ENCODE peak calls at places on chromosomes 6 and 20, in ten cellular contexts. One of them, this sample, is unnamed.

GRCh38 chr20:53839423-53840176 is 230.8 kb downstream of the BCAS1 start:
- DNase-seq in CD4-positive, alpha-beta T cell: peak; percentile 48
- DNase-seq in suprapubic skin: no peak
- DNase-seq in astrocyte: no peak
- DNase-seq in ovary: no peak
- DNase-seq in endodermal cell: no peak
- DNase-seq in A549: no peak
- DNase-seq in psoas muscle: no peak
- DNase-seq in SK-N-SH: no peak
- DNase-seq in IMR-90: no peak
- DNase-seq in this sample: no peak

GRCh38 chr6:13561624-13562267 is 12.7 kb upstream of the SIRT5 start:
- DNase-seq in suprapubic skin: no peak
- DNase-seq in IMR-90: no peak
- DNase-seq in psoas muscle: no peak
- DNase-seq in endodermal cell: no peak
- DNase-seq in astrocyte: no peak
- DNase-seq in ovary: no peak
- DNase-seq in SK-N-SH: no peak
- DNase-seq in CD4-positive, alpha-beta T cell: no peak
- DNase-seq in A549: no peak
- DNase-seq in this sample: no peak

GRCh38 chr6:41836660-41837052 is 49.2 kb downstream of the TOMM6 start:
- DNase-seq in ovary: no peak
- DNase-seq in suprapubic skin: no peak
- DNase-seq in IMR-90: peak; percentile 34
- DNase-seq in psoas muscle: no peak
- DNase-seq in astrocyte: no peak
- DNase-seq in SK-N-SH: no peak
- DNase-seq in CD4-positive, alpha-beta T cell: no peak
- DNase-seq in endodermal cell: no peak
- DNase-seq in A549: no peak
- DNase-seq in this sample: no peak

GRCh38 chr20:32285621-32286334 is 8.3 kb downstream of the KIF3B start:
- DNase-seq in astrocyte: peak; percentile 34
- DNase-seq in suprapubic skin: no peak
- DNase-seq in SK-N-SH: no peak
- DNase-seq in ovary: no peak
- DNase-seq in endodermal cell: no peak
- DNase-seq in psoas muscle: no peak
- DNase-seq in IMR-90: peak; percentile 10
- DNase-seq in CD4-positive, alpha-beta T cell: peak; percentile 3
- DNase-seq in A549: peak; percentile 25
- DNase-seq in this sample: no peak

GRCh38 chr20:1894951-1895673 is at the start of gene SIRPA:
- DNase-seq in endodermal cell: peak; percentile 79
- DNase-seq in SK-N-SH: peak; percentile 91
- DNase-seq in astrocyte: peak; percentile 55
- DNase-seq in A549: peak; percentile 43
- DNase-seq in CD4-positive, alpha-beta T cell: no peak
- DNase-seq in IMR-90: peak; percentile 64
- DNase-seq in psoas muscle: peak; percentile 77
- DNase-seq in suprapubic skin: no peak
- DNase-seq in ovary: peak; percentile 77
- DNase-seq in this sample: peak; percentile 67

GRCh38 chr6:40936810-40937209 is 102.2 kb downstream of the UNC5CL start:
- DNase-seq in astrocyte: peak; percentile 93
- DNase-seq in A549: peak; percentile 67
- DNase-seq in CD4-positive, alpha-beta T cell: no peak
- DNase-seq in psoas muscle: no peak
- DNase-seq in endodermal cell: no peak
- DNase-seq in ovary: no peak
- DNase-seq in SK-N-SH: no peak
- DNase-seq in suprapubic skin: no peak
- DNase-seq in IMR-90: peak; percentile 95
- DNase-seq in this sample: no peak

GRCh38 chr6:152063170-152063921 is 255.9 kb downstream of the ESR1 start:
- DNase-seq in endodermal cell: no peak
- DNase-seq in ovary: peak; percentile 29
- DNase-seq in astrocyte: peak; percentile 38
- DNase-seq in IMR-90: no peak
- DNase-seq in suprapubic skin: no peak
- DNase-seq in A549: no peak
- DNase-seq in psoas muscle: no peak
- DNase-seq in CD4-positive, alpha-beta T cell: no peak
- DNase-seq in SK-N-SH: no peak
- DNase-seq in this sample: no peak

GRCh38 chr6:107515955-107516354 is 26.0 kb downstream of the SOBP start:
- DNase-seq in A549: no peak
- DNase-seq in astrocyte: no peak
- DNase-seq in CD4-positive, alpha-beta T cell: no peak
- DNase-seq in endodermal cell: no peak
- DNase-seq in ovary: no peak
- DNase-seq in SK-N-SH: no peak
- DNase-seq in psoas muscle: no peak
- DNase-seq in suprapubic skin: no peak
- DNase-seq in IMR-90: no peak
- DNase-seq in this sample: no peak

GRCh38 chr6:39821014-39821738 is 29.0 kb downstream of the DAAM2 start:
- DNase-seq in psoas muscle: no peak
- DNase-seq in astrocyte: no peak
- DNase-seq in A549: no peak
- DNase-seq in ovary: no peak
- DNase-seq in IMR-90: no peak
- DNase-seq in endodermal cell: peak; percentile 57
- DNase-seq in suprapubic skin: no peak
- DNase-seq in SK-N-SH: no peak
- DNase-seq in CD4-positive, alpha-beta T cell: no peak
- DNase-seq in this sample: no peak

GRCh38 chr6:39819676-39820075 is 27.5 kb downstream of the DAAM2 start:
- DNase-seq in astrocyte: no peak
- DNase-seq in endodermal cell: no peak
- DNase-seq in SK-N-SH: no peak
- DNase-seq in A549: no peak
- DNase-seq in psoas muscle: no peak
- DNase-seq in ovary: no peak
- DNase-seq in suprapubic skin: no peak
- DNase-seq in IMR-90: no peak
- DNase-seq in CD4-positive, alpha-beta T cell: no peak
- DNase-seq in this sample: no peak

GRCh38 chr6:39823187-39823815 is 31.1 kb downstream of the DAAM2 start:
- DNase-seq in suprapubic skin: no peak
- DNase-seq in psoas muscle: peak; percentile 65
- DNase-seq in ovary: peak; percentile 56
- DNase-seq in astrocyte: no peak
- DNase-seq in A549: no peak
- DNase-seq in IMR-90: no peak
- DNase-seq in SK-N-SH: no peak
- DNase-seq in endodermal cell: no peak
- DNase-seq in CD4-positive, alpha-beta T cell: no peak
- DNase-seq in this sample: peak; percentile 46

GRCh38 chr6:39820553-39820952 is 28.4 kb downstream of the DAAM2 start:
- DNase-seq in ovary: no peak
- DNase-seq in A549: no peak
- DNase-seq in CD4-positive, alpha-beta T cell: no peak
- DNase-seq in SK-N-SH: no peak
- DNase-seq in endodermal cell: no peak
- DNase-seq in psoas muscle: no peak
- DNase-seq in suprapubic skin: no peak
- DNase-seq in astrocyte: no peak
- DNase-seq in IMR-90: no peak
- DNase-seq in this sample: no peak

DNA sequence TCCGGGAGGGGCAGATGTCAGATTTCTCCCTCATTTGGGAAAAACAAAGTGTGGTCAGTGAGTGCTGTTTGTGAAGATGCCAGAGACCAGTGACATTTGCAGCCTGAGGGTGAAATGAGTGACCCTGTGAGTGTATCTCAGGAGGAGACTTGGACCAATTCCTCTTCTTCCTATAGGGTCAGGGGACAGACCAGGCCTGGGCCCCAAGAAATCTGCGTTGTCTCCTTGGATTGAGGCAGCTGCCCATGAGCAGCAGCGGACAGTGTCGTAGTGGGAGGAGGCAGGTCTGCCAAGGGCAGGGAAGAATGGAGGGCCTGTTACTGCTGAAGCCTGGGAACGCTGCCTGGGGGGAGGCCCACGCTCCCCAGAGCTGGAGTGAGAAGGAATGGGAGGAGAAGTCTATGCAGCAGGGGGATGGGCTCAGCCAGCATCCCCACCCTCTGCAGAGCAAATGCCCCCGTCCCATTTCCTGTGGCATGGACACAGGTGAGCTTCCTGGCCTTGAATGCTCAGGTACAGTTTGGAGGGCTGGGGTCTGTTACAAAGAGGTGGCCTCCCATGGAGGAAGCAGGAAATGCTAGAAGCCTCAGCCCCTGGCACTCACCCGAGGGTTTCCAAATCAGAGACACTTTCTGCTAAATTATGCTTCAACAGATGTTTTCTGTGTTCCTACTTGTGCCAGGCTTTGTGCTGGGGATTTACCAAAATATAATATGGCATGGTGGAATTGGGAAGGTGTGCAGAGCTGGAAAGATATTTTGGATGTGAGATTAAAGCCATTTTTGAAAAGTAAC is 29.8 kb downstream of the DAAM2 start:
- DNase-seq in IMR-90: no peak
- DNase-seq in suprapubic skin: no peak
- DNase-seq in A549: no peak
- DNase-seq in psoas muscle: no peak
- DNase-seq in CD4-positive, alpha-beta T cell: no peak
- DNase-seq in endodermal cell: peak; percentile 59
- DNase-seq in SK-N-SH: no peak
- DNase-seq in ovary: peak; percentile 65
- DNase-seq in astrocyte: no peak
- DNase-seq in this sample: peak; percentile 61
- H3K27ac ChIP-seq in IMR-90: no peak overlapping the region
- H3K27ac ChIP-seq in suprapubic skin: peak overlapping the region; percentile 89
- H3K27ac ChIP-seq in A549: no peak overlapping the region
- H3K27ac ChIP-seq in psoas muscle: peak overlapping the region; percentile 70
- H3K27ac ChIP-seq in CD4-positive, alpha-beta T cell: no peak overlapping the region
- H3K27ac ChIP-seq in endodermal cell: no peak overlapping the region
- H3K27ac ChIP-seq in SK-N-SH: no peak overlapping the region
- H3K27ac ChIP-seq in ovary: peak overlapping the region; percentile 32
- H3K27ac ChIP-seq in astrocyte: no peak overlapping the region
- H3K27ac ChIP-seq in this sample: peak overlapping the region; percentile 71

DNA sequence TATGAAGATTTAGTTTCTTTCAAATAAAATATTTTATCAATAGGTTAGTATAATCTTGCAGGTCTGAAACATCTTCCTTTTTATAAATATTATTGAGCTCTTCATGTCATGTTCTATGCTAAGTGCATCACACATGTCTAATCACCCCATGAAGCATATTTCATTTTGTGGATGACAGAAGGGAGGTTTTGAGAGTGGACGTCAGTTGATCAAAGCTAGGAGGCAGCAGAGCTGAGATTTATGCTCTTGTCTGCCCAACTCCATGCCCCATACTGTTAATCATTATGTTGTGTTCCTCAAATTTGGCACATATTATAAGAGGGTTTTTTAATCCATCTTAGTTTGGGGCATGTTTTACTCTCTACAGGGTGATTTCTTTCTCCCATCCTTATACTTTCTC is 22.7 kb downstream of the DSE start:
- DNase-seq in astrocyte: no peak
- DNase-seq in CD4-positive, alpha-beta T cell: no peak
- DNase-seq in psoas muscle: no peak
- DNase-seq in endodermal cell: no peak
- DNase-seq in ovary: no peak
- DNase-seq in A549: peak; percentile 12
- DNase-seq in suprapubic skin: no peak
- DNase-seq in IMR-90: no peak
- DNase-seq in SK-N-SH: no peak
- DNase-seq in this sample: no peak
- TF ChIP-seq CTCF in astrocyte: no peak
- TF ChIP-seq CTCF in CD4-positive, alpha-beta T cell: no peak
- TF ChIP-seq CTCF in psoas muscle: peak; percentile 32
- TF ChIP-seq CTCF in endodermal cell: peak; percentile 49
- TF ChIP-seq CTCF in ovary: no peak
- TF ChIP-seq CTCF in A549: no peak
- TF ChIP-seq CTCF in suprapubic skin: no peak
- TF ChIP-seq CTCF in IMR-90: peak; percentile 7
- TF ChIP-seq CTCF in SK-N-SH: peak; percentile 19
- TF ChIP-seq CTCF in this sample: no peak

GRCh38 chr6:112013051-112013450 is 40.9 kb upstream of the CCN6 start:
- DNase-seq in psoas muscle: no peak
- DNase-seq in endodermal cell: no peak
- DNase-seq in SK-N-SH: no peak
- DNase-seq in IMR-90: peak; percentile 15
- DNase-seq in ovary: no peak
- DNase-seq in A549: no peak
- DNase-seq in astrocyte: peak; percentile 31
- DNase-seq in suprapubic skin: no peak
- DNase-seq in CD4-positive, alpha-beta T cell: no peak
- DNase-seq in this sample: no peak

GRCh38 chr6:112017169-112017568 is 36.7 kb upstream of the CCN6 start:
- DNase-seq in IMR-90: no peak
- DNase-seq in A549: no peak
- DNase-seq in astrocyte: no peak
- DNase-seq in endodermal cell: no peak
- DNase-seq in ovary: no peak
- DNase-seq in suprapubic skin: no peak
- DNase-seq in SK-N-SH: no peak
- DNase-seq in psoas muscle: no peak
- DNase-seq in CD4-positive, alpha-beta T cell: no peak
- DNase-seq in this sample: no peak

GRCh38 chr6:112015725-112016124 is 38.2 kb upstream of the CCN6 start:
- DNase-seq in IMR-90: no peak
- DNase-seq in CD4-positive, alpha-beta T cell: no peak
- DNase-seq in SK-N-SH: no peak
- DNase-seq in A549: no peak
- DNase-seq in endodermal cell: no peak
- DNase-seq in suprapubic skin: no peak
- DNase-seq in ovary: no peak
- DNase-seq in astrocyte: no peak
- DNase-seq in psoas muscle: no peak
- DNase-seq in this sample: no peak

GRCh38 chr6:112016335-112016734 is 37.6 kb upstream of the CCN6 start:
- DNase-seq in suprapubic skin: no peak
- DNase-seq in SK-N-SH: no peak
- DNase-seq in psoas muscle: peak; percentile 44
- DNase-seq in A549: no peak
- DNase-seq in ovary: no peak
- DNase-seq in IMR-90: peak; percentile 40
- DNase-seq in CD4-positive, alpha-beta T cell: no peak
- DNase-seq in endodermal cell: no peak
- DNase-seq in astrocyte: no peak
- DNase-seq in this sample: no peak

GRCh38 chr6:112014483-112014882 is 39.4 kb upstream of the CCN6 start:
- DNase-seq in IMR-90: peak; percentile 83
- DNase-seq in ovary: no peak
- DNase-seq in endodermal cell: no peak
- DNase-seq in psoas muscle: no peak
- DNase-seq in SK-N-SH: no peak
- DNase-seq in CD4-positive, alpha-beta T cell: no peak
- DNase-seq in astrocyte: peak; percentile 89
- DNase-seq in A549: no peak
- DNase-seq in suprapubic skin: no peak
- DNase-seq in this sample: no peak
- H3K27ac ChIP-seq in IMR-90: peak overlapping the region; percentile 43
- H3K27ac ChIP-seq in ovary: no peak overlapping the region
- H3K27ac ChIP-seq in endodermal cell: no peak overlapping the region
- H3K27ac ChIP-seq in psoas muscle: no peak overlapping the region
- H3K27ac ChIP-seq in SK-N-SH: peak overlapping the region; percentile 48
- H3K27ac ChIP-seq in CD4-positive, alpha-beta T cell: no peak overlapping the region
- H3K27ac ChIP-seq in astrocyte: no peak overlapping the region
- H3K27ac ChIP-seq in A549: no peak overlapping the region
- H3K27ac ChIP-seq in suprapubic skin: peak overlapping the region; percentile 58
- H3K27ac ChIP-seq in this sample: peak overlapping the region; percentile 56

GRCh38 chr20:16801919-16802651 is 53.9 kb downstream of the OTOR start:
- DNase-seq in ovary: peak; percentile 49
- DNase-seq in suprapubic skin: no peak
- DNase-seq in astrocyte: peak; percentile 25
- DNase-seq in psoas muscle: peak; percentile 40
- DNase-seq in SK-N-SH: peak; percentile 48
- DNase-seq in IMR-90: peak; percentile 53
- DNase-seq in A549: peak; percentile 69
- DNase-seq in endodermal cell: peak; percentile 94
- DNase-seq in CD4-positive, alpha-beta T cell: peak; percentile 31
- DNase-seq in this sample: peak; percentile 29

GRCh38 chr20:16806061-16806460 is 57.9 kb downstream of the OTOR start:
- DNase-seq in SK-N-SH: no peak
- DNase-seq in IMR-90: no peak
- DNase-seq in endodermal cell: peak; percentile 84
- DNase-seq in A549: no peak
- DNase-seq in ovary: no peak
- DNase-seq in psoas muscle: no peak
- DNase-seq in astrocyte: no peak
- DNase-seq in CD4-positive, alpha-beta T cell: no peak
- DNase-seq in suprapubic skin: no peak
- DNase-seq in this sample: no peak

GRCh38 chr20:16804793-16805187 is 56.6 kb downstream of the OTOR start:
- DNase-seq in ovary: no peak
- DNase-seq in suprapubic skin: no peak
- DNase-seq in psoas muscle: no peak
- DNase-seq in astrocyte: no peak
- DNase-seq in SK-N-SH: no peak
- DNase-seq in IMR-90: no peak
- DNase-seq in CD4-positive, alpha-beta T cell: no peak
- DNase-seq in endodermal cell: peak; percentile 62
- DNase-seq in A549: no peak
- DNase-seq in this sample: no peak

GRCh38 chr20:16802652-16802935 is 54.4 kb downstream of the OTOR start:
- DNase-seq in psoas muscle: no peak
- DNase-seq in SK-N-SH: no peak
- DNase-seq in endodermal cell: no peak
- DNase-seq in ovary: no peak
- DNase-seq in suprapubic skin: no peak
- DNase-seq in CD4-positive, alpha-beta T cell: no peak
- DNase-seq in IMR-90: no peak
- DNase-seq in astrocyte: no peak
- DNase-seq in A549: no peak
- DNase-seq in this sample: no peak

DNA sequence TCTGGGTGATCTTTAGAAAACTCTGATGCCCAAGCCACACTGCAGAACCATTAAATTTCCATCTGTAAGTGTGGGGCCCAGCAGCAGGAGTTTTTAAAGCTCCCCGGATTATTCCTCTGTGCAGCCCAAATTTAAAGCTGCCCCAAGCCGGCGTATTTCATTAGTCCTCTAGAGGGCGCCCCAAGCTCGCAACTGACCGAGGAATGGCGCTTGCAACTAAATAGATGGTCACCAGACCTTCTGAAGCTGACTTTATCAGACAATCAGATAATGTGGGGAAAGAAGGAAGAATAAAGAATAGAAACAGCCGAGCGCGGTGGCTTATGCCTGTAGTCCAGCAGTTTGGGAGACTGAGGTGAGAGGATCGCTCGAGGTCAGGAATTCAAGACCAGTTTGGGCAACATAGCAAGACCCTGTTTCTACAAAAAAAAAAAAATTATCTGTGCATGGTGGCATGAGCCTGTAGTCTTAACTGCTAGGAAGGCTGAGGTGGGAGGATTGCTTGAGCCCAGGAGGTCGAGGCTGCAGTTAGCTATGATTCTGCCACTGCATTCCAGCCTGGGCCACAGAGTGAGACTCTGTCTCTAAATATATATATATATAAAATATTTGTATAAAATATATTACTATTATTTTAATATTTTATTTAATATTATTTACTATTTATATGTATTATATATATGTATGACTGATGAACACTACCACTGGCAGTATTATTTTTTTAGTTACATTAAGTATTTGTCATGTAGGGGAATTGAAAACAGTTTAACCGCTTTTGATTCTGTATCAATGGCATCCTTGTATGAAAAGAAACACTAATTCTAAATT is 56.0 kb downstream of the OTOR start:
- DNase-seq in SK-N-SH: peak; percentile 67
- DNase-seq in IMR-90: peak; percentile 48
- DNase-seq in psoas muscle: peak; percentile 39
- DNase-seq in A549: peak; percentile 54
- DNase-seq in CD4-positive, alpha-beta T cell: peak; percentile 9
- DNase-seq in endodermal cell: peak; percentile 91
- DNase-seq in ovary: peak; percentile 26
- DNase-seq in suprapubic skin: no peak
- DNase-seq in astrocyte: peak; percentile 11
- DNase-seq in this sample: peak; percentile 19
- TF ChIP-seq CTCF in SK-N-SH: peak; percentile 93
- TF ChIP-seq CTCF in IMR-90: peak; percentile 93
- TF ChIP-seq CTCF in psoas muscle: peak; percentile 69
- TF ChIP-seq CTCF in A549: peak; percentile 91
- TF ChIP-seq CTCF in CD4-positive, alpha-beta T cell: peak; percentile 68
- TF ChIP-seq CTCF in endodermal cell: peak; percentile 93
- TF ChIP-seq CTCF in ovary: peak; percentile 25
- TF ChIP-seq CTCF in suprapubic skin: no peak
- TF ChIP-seq CTCF in astrocyte: peak; percentile 78
- TF ChIP-seq CTCF in this sample: peak; percentile 70

This sample was measured in heart right ventricle.